ENCODE peak calls at places on chromosomes 16 and 17, in six cellular contexts. One of them, this sample, is unnamed.

GRCh38 chr17:53919356-53919755 is 96.6 kb downstream of the KIF2B start:
- DNase-seq in ascending aorta: no peak
- DNase-seq in endothelial cell: no peak
- DNase-seq in Peyer's patch: no peak
- DNase-seq in natural killer cell: no peak
- DNase-seq in cardiac fibroblast: no peak
- DNase-seq in this sample: no peak

GRCh38 chr16:8632675-8633182 is 11.2 kb downstream of the METTL22 start:
- DNase-seq in ascending aorta: peak; percentile 70
- DNase-seq in endothelial cell: no peak
- DNase-seq in Peyer's patch: no peak
- DNase-seq in natural killer cell: no peak
- DNase-seq in cardiac fibroblast: no peak
- DNase-seq in this sample: no peak

GRCh38 chr17:14080847-14081251 is 11.5 kb downstream of the COX10 start:
- DNase-seq in ascending aorta: no peak
- DNase-seq in endothelial cell: no peak
- DNase-seq in Peyer's patch: peak; percentile 53
- DNase-seq in natural killer cell: no peak
- DNase-seq in cardiac fibroblast: peak; percentile 4
- DNase-seq in this sample: no peak

GRCh38 chr17:27878776-27879562 is 14.2 kb downstream of the LYRM9 start:
- DNase-seq in ascending aorta: no peak
- DNase-seq in endothelial cell: no peak
- DNase-seq in Peyer's patch: no peak
- DNase-seq in natural killer cell: no peak
- DNase-seq in cardiac fibroblast: peak; percentile 18
- DNase-seq in this sample: no peak

GRCh38 chr17:10380631-10381408 is 8.0 kb upstream of the MYH13 start:
- DNase-seq in ascending aorta: no peak
- DNase-seq in endothelial cell: no peak
- DNase-seq in Peyer's patch: no peak
- DNase-seq in natural killer cell: no peak
- DNase-seq in cardiac fibroblast: peak; percentile 64
- DNase-seq in this sample: no peak

GRCh38 chr16:88374736-88375135 is 8.0 kb upstream of the ZNF469 start:
- DNase-seq in ascending aorta: no peak
- DNase-seq in endothelial cell: no peak
- DNase-seq in Peyer's patch: no peak
- DNase-seq in natural killer cell: no peak
- DNase-seq in cardiac fibroblast: no peak
- DNase-seq in this sample: no peak

GRCh38 chr16:57999366-57999970 is 1.0 kb downstream of the ZNF319 start:
- DNase-seq in ascending aorta: no peak
- DNase-seq in endothelial cell: no peak
- DNase-seq in Peyer's patch: no peak
- DNase-seq in natural killer cell: no peak
- DNase-seq in cardiac fibroblast: no peak
- DNase-seq in this sample: no peak

GRCh38 chr17:72254808-72255449 is 134.1 kb downstream of the SOX9 start:
- DNase-seq in ascending aorta: no peak
- DNase-seq in endothelial cell: no peak
- DNase-seq in Peyer's patch: no peak
- DNase-seq in natural killer cell: no peak
- DNase-seq in cardiac fibroblast: no peak
- DNase-seq in this sample: no peak

GRCh38 chr17:64972611-64973010 is 53.3 kb upstream of the LRRC37A3 start:
- DNase-seq in ascending aorta: no peak
- DNase-seq in endothelial cell: no peak
- DNase-seq in Peyer's patch: no peak
- DNase-seq in natural killer cell: no peak
- DNase-seq in cardiac fibroblast: no peak
- DNase-seq in this sample: no peak

GRCh38 chr16:22124583-22125284 is 32.4 kb downstream of the VWA3A start:
- DNase-seq in ascending aorta: no peak
- DNase-seq in endothelial cell: no peak
- DNase-seq in Peyer's patch: no peak
- DNase-seq in natural killer cell: no peak
- DNase-seq in cardiac fibroblast: no peak
- DNase-seq in this sample: no peak

GRCh38 chr16:51538707-51539604 is 387.9 kb upstream of the SALL1 start:
- DNase-seq in ascending aorta: no peak
- DNase-seq in endothelial cell: peak; percentile 13
- DNase-seq in Peyer's patch: no peak
- DNase-seq in natural killer cell: no peak
- DNase-seq in cardiac fibroblast: peak; percentile 76
- DNase-seq in this sample: no peak

GRCh38 chr17:60769327-60769726 is 91.7 kb downstream of the BCAS3 start:
- DNase-seq in ascending aorta: no peak
- DNase-seq in endothelial cell: no peak
- DNase-seq in Peyer's patch: no peak
- DNase-seq in natural killer cell: no peak
- DNase-seq in cardiac fibroblast: no peak
- DNase-seq in this sample: no peak

DNA sequence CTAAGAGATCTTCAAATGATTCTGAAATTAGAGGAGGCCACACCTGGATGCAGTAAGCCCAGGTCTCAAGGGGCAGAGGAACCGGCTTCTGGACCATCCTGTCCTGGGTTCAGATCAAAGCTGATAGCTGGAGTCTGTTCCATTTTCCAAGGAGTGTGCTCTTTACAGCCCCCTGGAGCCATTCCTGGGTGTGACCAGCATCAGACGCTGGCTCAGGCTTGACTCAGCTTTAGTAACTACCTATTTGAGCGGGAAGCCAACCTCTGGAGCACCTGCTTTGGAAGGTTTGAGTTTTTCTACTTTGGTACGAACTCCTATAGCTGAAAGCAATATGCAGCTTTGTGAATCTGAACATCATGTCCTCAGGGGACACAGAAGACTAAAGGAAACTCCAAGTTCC is 12.9 kb upstream of the BBS2 start:
- DNase-seq in ascending aorta: no peak
- DNase-seq in endothelial cell: no peak
- DNase-seq in Peyer's patch: no peak
- DNase-seq in natural killer cell: no peak
- DNase-seq in cardiac fibroblast: no peak
- DNase-seq in this sample: no peak
- TF ChIP-seq CTCF in ascending aorta: no peak
- TF ChIP-seq CTCF in endothelial cell: no peak
- TF ChIP-seq CTCF in Peyer's patch: no peak
- TF ChIP-seq CTCF in natural killer cell: no peak
- TF ChIP-seq CTCF in cardiac fibroblast: no peak
- TF ChIP-seq CTCF in this sample: no peak

GRCh38 chr16:2428051-2428786 is 1.0 kb upstream of the CCNF start:
- DNase-seq in ascending aorta: no peak
- DNase-seq in endothelial cell: peak; percentile 43
- DNase-seq in Peyer's patch: peak; percentile 73
- DNase-seq in natural killer cell: no peak
- DNase-seq in cardiac fibroblast: peak; percentile 32
- DNase-seq in this sample: peak; percentile 61

GRCh38 chr16:2432286-2432685 is 3.0 kb downstream of the CCNF start:
- DNase-seq in ascending aorta: no peak
- DNase-seq in endothelial cell: no peak
- DNase-seq in Peyer's patch: no peak
- DNase-seq in natural killer cell: no peak
- DNase-seq in cardiac fibroblast: no peak
- DNase-seq in this sample: no peak

GRCh38 chr16:2428787-2429036 is 535 bp upstream of the CCNF start:
- DNase-seq in ascending aorta: no peak
- DNase-seq in endothelial cell: no peak
- DNase-seq in Peyer's patch: no peak
- DNase-seq in natural killer cell: no peak
- DNase-seq in cardiac fibroblast: no peak
- DNase-seq in this sample: no peak

GRCh38 chr16:2429037-2429770 is at the start of gene CCNF:
- DNase-seq in ascending aorta: peak; percentile 98
- DNase-seq in endothelial cell: peak; percentile 99
- DNase-seq in Peyer's patch: peak; percentile 98
- DNase-seq in natural killer cell: peak; percentile 91
- DNase-seq in cardiac fibroblast: peak; percentile 97
- DNase-seq in this sample: peak; percentile 96

DNA sequence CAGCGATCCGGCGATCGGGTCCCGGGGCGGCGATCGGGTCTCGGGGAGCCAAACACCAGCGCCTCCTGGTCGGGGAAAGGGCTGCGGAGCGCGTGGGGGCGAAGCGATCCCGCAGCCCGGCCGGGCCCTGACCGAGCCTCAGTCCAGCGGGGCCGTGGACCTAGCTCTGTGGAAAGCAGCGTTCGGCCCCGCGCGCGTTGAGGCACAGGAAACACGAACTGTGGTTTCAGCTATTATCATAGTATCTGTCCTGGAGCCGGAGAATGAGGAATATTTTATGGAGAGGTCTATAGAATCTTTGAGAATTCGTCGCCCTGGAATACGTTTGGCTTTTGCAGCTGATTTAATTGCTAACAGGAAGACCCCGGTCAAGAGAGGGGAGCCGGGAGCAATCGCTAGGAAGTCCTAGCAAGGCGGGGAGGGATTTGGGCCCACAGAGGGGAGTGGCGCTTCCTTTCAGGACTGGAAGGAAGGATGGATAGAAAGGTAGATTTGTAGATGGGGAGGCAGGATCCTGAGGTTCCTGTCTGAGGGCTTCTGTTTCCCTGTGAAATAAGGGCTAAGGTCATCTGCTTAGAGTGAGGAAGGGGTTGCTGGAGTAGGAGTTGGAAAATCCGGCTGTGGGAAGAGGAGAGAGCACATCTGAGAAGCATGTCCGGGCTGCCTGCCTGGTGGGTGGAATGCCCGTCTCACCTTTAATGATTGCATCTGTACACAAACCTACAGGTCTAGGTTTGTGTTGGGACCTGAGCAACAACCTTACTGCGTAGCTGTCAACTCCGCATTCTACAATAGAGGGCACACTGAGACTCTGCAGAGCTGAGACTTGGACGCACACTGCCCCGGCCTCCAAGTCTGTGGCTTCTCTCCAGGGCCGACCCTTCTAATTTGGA is 770 bp downstream of the CCNF start:
- DNase-seq in ascending aorta: no peak
- DNase-seq in endothelial cell: peak; percentile 44
- DNase-seq in Peyer's patch: no peak
- DNase-seq in natural killer cell: no peak
- DNase-seq in cardiac fibroblast: peak; percentile 40
- DNase-seq in this sample: no peak
- TF ChIP-seq CTCF in ascending aorta: no peak
- TF ChIP-seq CTCF in endothelial cell: no peak
- TF ChIP-seq CTCF in Peyer's patch: no peak
- TF ChIP-seq CTCF in natural killer cell: no peak
- TF ChIP-seq CTCF in cardiac fibroblast: no peak
- TF ChIP-seq CTCF in this sample: no peak

GRCh38 chr17:70205386-70205785 is 36.1 kb downstream of the KCNJ2 start:
- DNase-seq in ascending aorta: no peak
- DNase-seq in endothelial cell: no peak
- DNase-seq in Peyer's patch: no peak
- DNase-seq in natural killer cell: no peak
- DNase-seq in cardiac fibroblast: no peak
- DNase-seq in this sample: no peak
- TF ChIP-seq CTCF in ascending aorta: no peak
- TF ChIP-seq CTCF in endothelial cell: no peak
- TF ChIP-seq CTCF in Peyer's patch: no peak
- TF ChIP-seq CTCF in natural killer cell: no peak
- TF ChIP-seq CTCF in cardiac fibroblast: no peak
- TF ChIP-seq CTCF in this sample: no peak

GRCh38 chr16:3087243-3087791 is 11.8 kb downstream of the ZSCAN10 start:
- DNase-seq in ascending aorta: no peak
- DNase-seq in endothelial cell: peak; percentile 66
- DNase-seq in Peyer's patch: no peak
- DNase-seq in natural killer cell: no peak
- DNase-seq in cardiac fibroblast: peak; percentile 32
- DNase-seq in this sample: no peak
- TF ChIP-seq CTCF in ascending aorta: no peak
- TF ChIP-seq CTCF in endothelial cell: no peak
- TF ChIP-seq CTCF in Peyer's patch: no peak
- TF ChIP-seq CTCF in natural killer cell: no peak
- TF ChIP-seq CTCF in cardiac fibroblast: peak; percentile 44
- TF ChIP-seq CTCF in this sample: no peak

GRCh38 chr17:16438173-16438556 is 22.8 kb downstream of the TRPV2 start:
- DNase-seq in ascending aorta: no peak
- DNase-seq in endothelial cell: no peak
- DNase-seq in Peyer's patch: no peak
- DNase-seq in natural killer cell: no peak
- DNase-seq in cardiac fibroblast: no peak
- DNase-seq in this sample: no peak

GRCh38 chr17:16439303-16439791 is 24.0 kb downstream of the TRPV2 start:
- DNase-seq in ascending aorta: no peak
- DNase-seq in endothelial cell: no peak
- DNase-seq in Peyer's patch: peak; percentile 54
- DNase-seq in natural killer cell: no peak
- DNase-seq in cardiac fibroblast: peak; percentile 39
- DNase-seq in this sample: no peak

GRCh38 chr17:16438557-16439302 is 23.4 kb downstream of the TRPV2 start:
- DNase-seq in ascending aorta: peak; percentile 98
- DNase-seq in endothelial cell: peak; percentile 95
- DNase-seq in Peyer's patch: peak; percentile 97
- DNase-seq in natural killer cell: peak; percentile 90
- DNase-seq in cardiac fibroblast: peak; percentile 100
- DNase-seq in this sample: peak; percentile 96

GRCh38 chr17:16435951-16436886 is 20.8 kb downstream of the TRPV2 start:
- DNase-seq in ascending aorta: no peak
- DNase-seq in endothelial cell: no peak
- DNase-seq in Peyer's patch: no peak
- DNase-seq in natural killer cell: no peak
- DNase-seq in cardiac fibroblast: no peak
- DNase-seq in this sample: no peak

GRCh38 chr17:16437083-16437482 is 21.7 kb downstream of the TRPV2 start:
- DNase-seq in ascending aorta: no peak
- DNase-seq in endothelial cell: no peak
- DNase-seq in Peyer's patch: no peak
- DNase-seq in natural killer cell: no peak
- DNase-seq in cardiac fibroblast: no peak
- DNase-seq in this sample: no peak
- TF ChIP-seq CTCF in ascending aorta: no peak
- TF ChIP-seq CTCF in endothelial cell: no peak
- TF ChIP-seq CTCF in Peyer's patch: no peak
- TF ChIP-seq CTCF in natural killer cell: no peak
- TF ChIP-seq CTCF in cardiac fibroblast: no peak
- TF ChIP-seq CTCF in this sample: no peak

GRCh38 chr17:66714046-66715023 is 120.6 kb upstream of the CACNG5 start:
- DNase-seq in ascending aorta: no peak
- DNase-seq in endothelial cell: no peak
- DNase-seq in Peyer's patch: no peak
- DNase-seq in natural killer cell: no peak
- DNase-seq in cardiac fibroblast: no peak
- DNase-seq in this sample: no peak

GRCh38 chr17:66712453-66712852 is 122.5 kb upstream of the CACNG5 start:
- DNase-seq in ascending aorta: peak; percentile 16
- DNase-seq in endothelial cell: no peak
- DNase-seq in Peyer's patch: no peak
- DNase-seq in natural killer cell: no peak
- DNase-seq in cardiac fibroblast: no peak
- DNase-seq in this sample: no peak

GRCh38 chr17:66711936-66712335 is 123.0 kb upstream of the CACNG5 start:
- DNase-seq in ascending aorta: peak; percentile 13
- DNase-seq in endothelial cell: no peak
- DNase-seq in Peyer's patch: peak; percentile 66
- DNase-seq in natural killer cell: no peak
- DNase-seq in cardiac fibroblast: no peak
- DNase-seq in this sample: no peak

GRCh38 chr17:66713533-66714042 is 121.3 kb upstream of the CACNG5 start:
- DNase-seq in ascending aorta: no peak
- DNase-seq in endothelial cell: no peak
- DNase-seq in Peyer's patch: no peak
- DNase-seq in natural killer cell: peak; percentile 23
- DNase-seq in cardiac fibroblast: no peak
- DNase-seq in this sample: no peak

GRCh38 chr17:66711403-66711802 is 123.5 kb upstream of the CACNG5 start:
- DNase-seq in ascending aorta: no peak
- DNase-seq in endothelial cell: no peak
- DNase-seq in Peyer's patch: no peak
- DNase-seq in natural killer cell: no peak
- DNase-seq in cardiac fibroblast: no peak
- DNase-seq in this sample: no peak
- TF ChIP-seq CTCF in ascending aorta: no peak
- TF ChIP-seq CTCF in endothelial cell: no peak
- TF ChIP-seq CTCF in Peyer's patch: no peak
- TF ChIP-seq CTCF in natural killer cell: no peak
- TF ChIP-seq CTCF in cardiac fibroblast: no peak
- TF ChIP-seq CTCF in this sample: no peak